ENCODE peak calls at places on chromosomes 5 and 9, in eight cellular contexts. L is fibroblast of pulmonary artery; O is AG04449; G is GM10248; U is Caki2; Y is stimulated activated CD8-positive, alpha-beta memory T cell treated with anti-CD3 and anti-CD28 coated beads, Interleukin-12 subunit alpha, Interleukin-12 subunit beta, amount 100 ng/mL, for 1 hour; K is frontal cortex; V is foreskin fibroblast. W is an unnamed sample.

GRCh38 chr5:65334077-65334476 is 147.6 kb downstream of the ADAMTS6 start:
- DNase-seq in V (no peak), Y (no peak), O (no peak), K (no peak), L (no peak), G (no peak), U (no peak), W (no peak)

GRCh38 chr5:43839218-43839617 is 236.2 kb downstream of the NNT start:
- DNase-seq in Y (no peak), G (no peak), O (peak), L (peak), U (peak), K (no peak), V (peak), W (no peak)

GRCh38 chr9:8859416-8859815 is 1059.8 kb upstream of the DMAC1 start:
- DNase-seq in O (no peak), L (no peak), G (no peak), U (no peak), V (no peak), Y (no peak), K (peak), W (no peak)

GRCh38 chr5:80140496-80140895 is 105.3 kb downstream of the THBS4 start:
- DNase-seq in O (no peak), U (no peak), K (no peak), L (no peak), G (no peak), V (no peak), Y (no peak), W (no peak)

GRCh38 chr9:93354451-93354850 is 97.0 kb upstream of the FAM120A start:
- DNase-seq in Y (no peak), U (peak), L (no peak), G (no peak), O (no peak), K (no peak), V (no peak), W (no peak)

GRCh38 chr5:142292249-142292648 is 32.6 kb downstream of the SPRY4 start:
- DNase-seq in V (no peak), O (no peak), U (no peak), G (no peak), K (no peak), L (no peak), Y (no peak), W (no peak)

GRCh38 chr5:134874831-134875655 is 872 bp downstream of the TXNDC15 start:
- DNase-seq in G (peak), U (peak), V (peak), K (peak), Y (no peak), L (peak), O (peak), W (peak)

GRCh38 chr5:84622485-84622884 is 237.8 kb upstream of the EDIL3 start:
- DNase-seq in Y (no peak), O (no peak), G (no peak), L (no peak), K (no peak), U (no peak), V (no peak), W (no peak)

GRCh38 chr9:107539427-107540154 is 50.0 kb upstream of the KLF4 start:
- DNase-seq in G (no peak), U (no peak), K (no peak), O (no peak), L (peak), V (no peak), Y (no peak), W (no peak)

GRCh38 chr9:130451509-130452388 is 7.0 kb downstream of the ASS1 start:
- DNase-seq in L (peak), V (peak), K (no peak), U (peak), O (peak), Y (no peak), G (no peak), W (peak)